ENCODE peak calls at places on chromosomes 12 and 14, in ten cellular contexts. Y is upper lobe of right lung; B is right cardiac atrium; R is frontal cortex; T is H54; X is stimulated activated CD4-positive, alpha-beta T cell treated with anti-CD3 and anti-CD28 coated beads, TNF-alpha, amount 100 ng/mL, for 1 hour; S is IMR-90; U is HCT116; I is fibroblast of gingiva; M is cerebellum. Q is an unnamed sample.

GRCh38 chr14:64971890-64972785 is at the start of gene RAB15:
- DNase-seq in Y (peak), B (peak), R (peak), T (peak), X (no peak), S (peak), U (no peak), I (no peak), M (peak), Q (no peak)

GRCh38 chr12:89101440-89101839 is 250.9 kb downstream of the DUSP6 start:
- DNase-seq in Y (no peak), B (no peak), R (no peak), T (no peak), X (no peak), S (no peak), U (no peak), I (no peak), M (no peak), Q (no peak)

GRCh38 chr12:96889273-96889933 is 17.7 kb upstream of the NEDD1 start:
- DNase-seq in Y (no peak), B (no peak), R (no peak), T (peak), X (no peak), S (peak), U (no peak), I (no peak), M (no peak), Q (no peak)

GRCh38 chr14:48127674-48128073 is 452.3 kb upstream of the MDGA2 start:
- DNase-seq in Y (no peak), B (no peak), R (no peak), T (no peak), X (no peak), S (no peak), U (no peak), I (no peak), M (no peak), Q (no peak)

GRCh38 chr14:55553791-55554190 is 26.2 kb upstream of the KTN1 start:
- DNase-seq in Y (no peak), B (no peak), R (no peak), T (no peak), X (no peak), S (no peak), U (no peak), I (no peak), M (no peak), Q (no peak)

GRCh38 chr12:102321305-102322082 is 123.9 kb upstream of the PMCH start:
- DNase-seq in Y (no peak), B (no peak), R (no peak), T (no peak), X (no peak), S (no peak), U (no peak), I (no peak), M (no peak), Q (no peak)

GRCh38 chr12:103169-103981 is 36.8 kb downstream of the IQSEC3 start:
- DNase-seq in Y (peak), B (peak), R (no peak), T (no peak), X (no peak), S (no peak), U (peak), I (no peak), M (no peak), Q (no peak)

GRCh38 chr12:47689215-47689614 is 16.6 kb downstream of the RPAP3 start:
- DNase-seq in Y (no peak), B (no peak), R (no peak), T (no peak), X (no peak), S (no peak), U (no peak), I (no peak), M (no peak), Q (no peak)

GRCh38 chr12:124921200-124922008 is 7.0 kb upstream of the UBC start:
- DNase-seq in Y (no peak), B (peak), R (no peak), T (no peak), X (no peak), S (peak), U (no peak), I (peak), M (peak), Q (no peak)

GRCh38 chr12:91364591-91365184 is 182.1 kb upstream of the DCN start:
- DNase-seq in Y (no peak), B (no peak), R (no peak), T (no peak), X (no peak), S (no peak), U (no peak), I (peak), M (no peak), Q (no peak)

GRCh38 chr12:41286426-41286825 is 98.3 kb downstream of the PDZRN4 start:
- DNase-seq in Y (no peak), B (no peak), R (no peak), T (no peak), X (no peak), S (no peak), U (no peak), I (no peak), M (no peak), Q (no peak)

GRCh38 chr14:32572867-32573149 is 243.7 kb downstream of the AKAP6 start:
- DNase-seq in Y (no peak), B (no peak), R (no peak), T (no peak), X (no peak), S (no peak), U (no peak), I (no peak), M (no peak), Q (no peak)

GRCh38 chr12:116263844-116264243 is 13.6 kb downstream of the MED13L start:
- DNase-seq in Y (no peak), B (no peak), R (no peak), T (no peak), X (no peak), S (no peak), U (no peak), I (no peak), M (no peak), Q (no peak)

GRCh38 chr12:21694660-21695059 is 37.0 kb upstream of the LDHB start:
- DNase-seq in Y (no peak), B (no peak), R (no peak), T (no peak), X (no peak), S (no peak), U (no peak), I (no peak), M (no peak), Q (peak)

GRCh38 chr12:43858096-43858495 is 22.2 kb downstream of the TMEM117 start:
- DNase-seq in Y (no peak), B (peak), R (no peak), T (no peak), X (no peak), S (no peak), U (no peak), I (no peak), M (peak), Q (no peak)

GRCh38 chr12:67766370-67766769 is 117.8 kb downstream of the DYRK2 start:
- DNase-seq in Y (no peak), B (no peak), R (no peak), T (no peak), X (no peak), S (peak), U (no peak), I (peak), M (no peak), Q (no peak)

GRCh38 chr12:131833896-131834641 is 5.9 kb downstream of the MMP17 start:
- DNase-seq in Y (no peak), B (peak), R (peak), T (no peak), X (no peak), S (peak), U (no peak), I (no peak), M (no peak), Q (no peak)

GRCh38 chr14:75301666-75302325 is 23.2 kb downstream of the FOS start:
- DNase-seq in Y (peak), B (peak), R (no peak), T (no peak), X (no peak), S (no peak), U (no peak), I (peak), M (no peak), Q (peak)

Q was measured in posterior vena cava.